ENCODE peak calls at places on chromosomes 13 and 19, in four cellular contexts. R is HCT116, U is K562, D is neuronal stem cell. Q is an unnamed sample.
A peak's percentile ranks its signal among the peaks of the same experiment; 100 is the strongest.

GRCh38 chr13:48533207-48533499 is 273 bp upstream of the RCBTB2 start:
- DNase-seq in D (no peak), R (no peak), U (no peak), Q (no peak)

GRCh38 chr19:48989701-48990291 is 3.3 kb downstream of the GYS1 start:
- DNase-seq in R (no peak), U (no peak), D (no peak), Q (no peak)

GRCh38 chr13:51645154-51645650 is 60.9 kb downstream of the WDFY2 start:
- DNase-seq in R (no peak), D (no peak), U (no peak), Q (peak; percentile 12)

GRCh38 chr13:29886446-29886845 is 36.0 kb upstream of the UBL3 start:
- DNase-seq in D (no peak), U (no peak), R (no peak), Q (no peak)

GRCh38 chr13:61685683-61686013 is 270.0 kb upstream of the PCDH20 start:
- DNase-seq in R (peak; percentile 3), U (no peak), D (peak; percentile 20), Q (no peak)

GRCh38 chr13:107641574-107641973 is 573.8 kb downstream of the LIG4 start:
- DNase-seq in U (no peak), D (no peak), R (no peak), Q (no peak)

GRCh38 chr19:18589380-18590272 is 1.0 kb downstream of the REX1BD start:
- DNase-seq in R (peak; percentile 73), U (peak; percentile 65), D (peak; percentile 81), Q (peak; percentile 73)

GRCh38 chr13:28047784-28048388 is 52.5 kb downstream of the FLT3 start:
- DNase-seq in D (no peak), U (no peak), R (peak; percentile 3), Q (no peak)

GRCh38 chr19:39372047-39372802 is 18.7 kb downstream of the PAF1 start:
- DNase-seq in R (no peak), D (no peak), U (no peak), Q (no peak)

GRCh38 chr19:3405261-3405653 is 38.9 kb downstream of the NFIC start:
- DNase-seq in R (no peak), U (no peak), D (no peak), Q (no peak)
- H2AFZ ChIP-seq in R (no peak overlapping the region), U (no peak overlapping the region), D (peak overlapping the region; percentile 87), Q (no peak overlapping the region)

DNA sequence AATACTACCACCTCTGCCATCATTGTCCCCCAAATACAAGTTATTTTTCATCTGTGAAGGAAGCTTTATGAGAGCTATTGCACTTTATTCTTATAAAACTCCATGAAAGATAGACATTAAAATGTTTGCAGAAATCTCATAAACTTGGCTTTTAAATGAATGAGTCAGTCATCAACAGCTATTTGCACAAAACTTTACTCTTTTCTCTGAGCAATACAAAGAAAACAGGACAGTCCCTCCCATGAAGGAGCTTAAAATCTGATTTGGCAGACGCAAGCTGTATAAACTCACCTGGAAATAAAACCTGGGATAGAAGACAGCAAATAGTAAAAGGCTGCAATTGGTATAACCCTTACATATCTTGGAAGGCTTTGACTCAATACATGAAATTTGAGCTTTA is 16.6 kb upstream of the RCBTB1 start:
- DNase-seq in D (no peak), R (no peak), U (no peak), Q (no peak)
- H2AFZ ChIP-seq in D (peak overlapping the region; percentile 20), R (no peak overlapping the region), U (no peak overlapping the region), Q (no peak overlapping the region)

DNA sequence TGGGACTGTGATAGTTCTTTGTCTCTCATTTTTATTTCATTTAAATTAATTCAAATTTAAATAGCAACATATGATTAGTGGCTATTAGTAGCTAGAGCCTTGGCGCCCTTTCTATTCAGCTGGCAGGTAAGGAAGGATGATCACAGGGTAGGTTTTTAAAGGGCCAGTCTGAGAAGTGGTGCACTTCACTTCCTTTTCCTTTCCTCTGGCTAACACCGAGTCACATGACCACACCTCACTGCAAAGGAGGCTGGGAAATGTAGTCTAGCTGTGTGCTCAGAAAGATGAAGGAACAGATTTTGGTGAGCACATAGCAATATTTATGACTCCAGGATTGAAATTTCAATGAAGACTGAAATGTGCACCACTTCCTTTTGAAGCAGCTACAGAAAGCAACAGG is 128.7 kb downstream of the TSHZ3 start:
- DNase-seq in R (no peak), D (no peak), U (peak; percentile 17), Q (peak; percentile 50)
- H2AFZ ChIP-seq in R (no peak overlapping the region), D (peak overlapping the region; percentile 64), U (peak overlapping the region; percentile 85), Q (peak overlapping the region; percentile 47)

DNA sequence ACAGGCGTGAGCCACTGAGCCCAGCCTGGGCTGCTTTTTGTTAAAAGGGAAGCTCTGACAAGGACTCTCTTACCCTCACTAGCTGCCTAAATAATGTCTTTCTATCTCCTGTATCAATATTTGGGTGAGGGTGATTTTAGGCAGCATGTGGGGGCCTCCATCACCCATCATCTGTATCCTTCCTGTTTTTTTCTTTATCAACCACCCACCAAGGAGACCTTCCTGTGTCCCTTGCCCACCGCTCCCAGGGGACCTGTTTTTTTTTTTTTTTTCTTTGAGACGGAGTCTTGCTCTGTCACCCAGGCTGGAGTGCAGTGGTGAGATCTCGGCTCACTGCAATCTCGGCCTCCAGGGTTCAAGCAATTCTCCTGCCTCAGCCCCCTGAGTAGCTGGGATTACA is 5.4 kb upstream of the NDUFB7 start:
- DNase-seq in D (no peak), R (no peak), U (no peak), Q (no peak)
- H2AFZ ChIP-seq in D (no peak overlapping the region), R (no peak overlapping the region), U (no peak overlapping the region), Q (no peak overlapping the region)

GRCh38 chr19:5321851-5322681 is 18.5 kb downstream of the PTPRS start:
- DNase-seq in R (no peak), D (no peak), U (peak; percentile 69), Q (no peak)
- H2AFZ ChIP-seq in R (no peak overlapping the region), D (no peak overlapping the region), U (peak overlapping the region; percentile 62), Q (no peak overlapping the region)

Q was measured in DND-41.